ENCODE peak calls at places on chromosomes 16 and 17, in ten cellular contexts. One of them, this sample, is unnamed. For H3K9me3, the result is how much of the 10 kb centered on the place peaks cover.

GRCh38 chr16:24670623-24671454 is 58.6 kb upstream of the TNRC6A start:
- DNase-seq in IMR-90: peak
- DNase-seq in naive thymus-derived CD4-positive, alpha-beta T cell: no peak
- DNase-seq in colonic mucosa: peak
- DNase-seq in H9: peak
- DNase-seq in tibial artery: peak
- DNase-seq in transverse colon: peak
- DNase-seq in AG04450: no peak
- DNase-seq in prostate gland: no peak
- DNase-seq in ovary: peak
- DNase-seq in this sample: peak

GRCh38 chr17:14303343-14304221 is 2.7 kb downstream of the HS3ST3B1 start:
- DNase-seq in IMR-90: no peak
- DNase-seq in naive thymus-derived CD4-positive, alpha-beta T cell: peak
- DNase-seq in colonic mucosa: no peak
- DNase-seq in H9: peak
- DNase-seq in tibial artery: no peak
- DNase-seq in transverse colon: no peak
- DNase-seq in AG04450: no peak
- DNase-seq in prostate gland: no peak
- DNase-seq in ovary: no peak
- DNase-seq in this sample: no peak

GRCh38 chr16:71628810-71629209 is 2.8 kb downstream of the MARVELD3 start:
- DNase-seq in IMR-90: no peak
- DNase-seq in naive thymus-derived CD4-positive, alpha-beta T cell: no peak
- DNase-seq in colonic mucosa: no peak
- DNase-seq in H9: no peak
- DNase-seq in tibial artery: no peak
- DNase-seq in transverse colon: no peak
- DNase-seq in AG04450: no peak
- DNase-seq in prostate gland: no peak
- DNase-seq in ovary: no peak
- DNase-seq in this sample: no peak

GRCh38 chr16:87874639-87875472 is 5.5 kb upstream of the SLC7A5 start:
- DNase-seq in IMR-90: no peak
- DNase-seq in naive thymus-derived CD4-positive, alpha-beta T cell: no peak
- DNase-seq in colonic mucosa: no peak
- DNase-seq in H9: peak
- DNase-seq in tibial artery: no peak
- DNase-seq in transverse colon: no peak
- DNase-seq in AG04450: no peak
- DNase-seq in prostate gland: no peak
- DNase-seq in ovary: no peak
- DNase-seq in this sample: no peak

GRCh38 chr17:35345926-35346771 is 27.3 kb downstream of the SLFN11 start:
- DNase-seq in IMR-90: peak
- DNase-seq in naive thymus-derived CD4-positive, alpha-beta T cell: peak
- DNase-seq in colonic mucosa: peak
- DNase-seq in H9: peak
- DNase-seq in tibial artery: peak
- DNase-seq in transverse colon: peak
- DNase-seq in AG04450: no peak
- DNase-seq in prostate gland: peak
- DNase-seq in ovary: peak
- DNase-seq in this sample: peak

GRCh38 chr17:4087911-4088693 is 54.7 kb downstream of the ZZEF1 start:
- DNase-seq in IMR-90: peak
- DNase-seq in naive thymus-derived CD4-positive, alpha-beta T cell: no peak
- DNase-seq in colonic mucosa: no peak
- DNase-seq in H9: no peak
- DNase-seq in tibial artery: no peak
- DNase-seq in transverse colon: no peak
- DNase-seq in AG04450: no peak
- DNase-seq in prostate gland: no peak
- DNase-seq in ovary: no peak
- DNase-seq in this sample: peak

GRCh38 chr16:46972429-46972970 is 974 bp downstream of the DNAJA2 start:
- DNase-seq in IMR-90: peak
- DNase-seq in naive thymus-derived CD4-positive, alpha-beta T cell: peak
- DNase-seq in colonic mucosa: no peak
- DNase-seq in H9: no peak
- DNase-seq in tibial artery: no peak
- DNase-seq in transverse colon: no peak
- DNase-seq in AG04450: no peak
- DNase-seq in prostate gland: no peak
- DNase-seq in ovary: no peak
- DNase-seq in this sample: no peak

GRCh38 chr17:42405963-42406495 is 17.0 kb downstream of the CAVIN1 start:
- DNase-seq in IMR-90: peak
- DNase-seq in naive thymus-derived CD4-positive, alpha-beta T cell: peak
- DNase-seq in colonic mucosa: peak
- DNase-seq in H9: peak
- DNase-seq in tibial artery: peak
- DNase-seq in transverse colon: peak
- DNase-seq in AG04450: no peak
- DNase-seq in prostate gland: peak
- DNase-seq in ovary: peak
- DNase-seq in this sample: peak

GRCh38 chr17:8862213-8863056 is 5.0 kb downstream of the PIK3R6 start:
- DNase-seq in IMR-90: no peak
- DNase-seq in naive thymus-derived CD4-positive, alpha-beta T cell: no peak
- DNase-seq in colonic mucosa: no peak
- DNase-seq in H9: peak
- DNase-seq in tibial artery: no peak
- DNase-seq in transverse colon: no peak
- DNase-seq in AG04450: no peak
- DNase-seq in prostate gland: no peak
- DNase-seq in ovary: no peak
- DNase-seq in this sample: no peak

GRCh38 chr17:37060966-37061365 is 112.2 kb downstream of the AATF start:
- DNase-seq in IMR-90: no peak
- DNase-seq in naive thymus-derived CD4-positive, alpha-beta T cell: no peak
- DNase-seq in colonic mucosa: no peak
- DNase-seq in H9: no peak
- DNase-seq in tibial artery: no peak
- DNase-seq in transverse colon: no peak
- DNase-seq in AG04450: no peak
- DNase-seq in prostate gland: no peak
- DNase-seq in ovary: no peak
- DNase-seq in this sample: no peak

GRCh38 chr17:57892820-57893595 is 43.2 kb upstream of the MRPS23 start:
- DNase-seq in IMR-90: peak
- DNase-seq in naive thymus-derived CD4-positive, alpha-beta T cell: no peak
- DNase-seq in colonic mucosa: peak
- DNase-seq in H9: peak
- DNase-seq in tibial artery: peak
- DNase-seq in transverse colon: peak
- DNase-seq in AG04450: peak
- DNase-seq in prostate gland: peak
- DNase-seq in ovary: peak
- DNase-seq in this sample: peak

GRCh38 chr16:72244853-72245252 is 72.9 kb upstream of the PMFBP1 start:
- DNase-seq in IMR-90: no peak
- DNase-seq in naive thymus-derived CD4-positive, alpha-beta T cell: no peak
- DNase-seq in colonic mucosa: no peak
- DNase-seq in H9: no peak
- DNase-seq in tibial artery: no peak
- DNase-seq in transverse colon: no peak
- DNase-seq in AG04450: no peak
- DNase-seq in prostate gland: no peak
- DNase-seq in ovary: no peak
- DNase-seq in this sample: no peak

GRCh38 chr16:19994771-19995170 is 78.9 kb downstream of the GPR139 start:
- DNase-seq in IMR-90: no peak
- DNase-seq in naive thymus-derived CD4-positive, alpha-beta T cell: no peak
- DNase-seq in colonic mucosa: no peak
- DNase-seq in H9: no peak
- DNase-seq in tibial artery: no peak
- DNase-seq in transverse colon: no peak
- DNase-seq in AG04450: no peak
- DNase-seq in prostate gland: no peak
- DNase-seq in ovary: no peak
- DNase-seq in this sample: no peak

DNA sequence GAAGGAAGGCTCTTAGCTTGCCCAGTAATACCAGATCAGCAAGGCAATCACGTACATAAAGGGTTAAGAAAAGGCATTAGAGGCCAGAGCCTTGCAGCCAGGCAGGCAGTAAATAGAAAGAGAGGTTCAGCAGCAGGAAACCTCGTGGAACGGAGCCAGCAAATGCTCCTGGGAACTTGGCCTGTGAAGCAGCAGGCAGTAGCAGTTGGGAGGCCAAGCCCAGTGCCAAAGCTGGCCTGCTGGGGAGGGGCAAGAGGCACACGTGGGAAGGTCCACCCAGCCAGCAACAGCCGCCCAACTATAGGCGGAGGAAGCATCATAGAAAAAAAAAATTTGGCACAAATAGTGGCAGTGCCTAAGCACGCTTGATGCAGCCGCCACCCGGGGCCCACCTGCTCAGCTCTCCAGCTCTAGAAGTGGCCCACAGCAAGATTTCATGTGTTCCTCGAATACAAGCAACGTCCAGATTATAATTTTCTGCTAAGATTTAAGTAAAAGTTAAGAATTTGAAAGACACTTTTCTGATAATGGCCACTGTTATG is 2339.5 kb downstream of the TP53TG3F start:
- DNase-seq in IMR-90: no peak
- DNase-seq in naive thymus-derived CD4-positive, alpha-beta T cell: no peak
- DNase-seq in colonic mucosa: no peak
- DNase-seq in H9: no peak
- DNase-seq in tibial artery: no peak
- DNase-seq in transverse colon: no peak
- DNase-seq in AG04450: no peak
- DNase-seq in prostate gland: no peak
- DNase-seq in ovary: no peak
- DNase-seq in this sample: no peak
- H3K9me3 ChIP-seq in IMR-90: under half
- H3K9me3 ChIP-seq in naive thymus-derived CD4-positive, alpha-beta T cell: under half
- H3K9me3 ChIP-seq in colonic mucosa: under half
- H3K9me3 ChIP-seq in H9: half or more
- H3K9me3 ChIP-seq in tibial artery: under half
- H3K9me3 ChIP-seq in transverse colon: under half
- H3K9me3 ChIP-seq in AG04450: under half
- H3K9me3 ChIP-seq in prostate gland: under half
- H3K9me3 ChIP-seq in ovary: under half
- H3K9me3 ChIP-seq in this sample: under half

GRCh38 chr16:63883091-63883490 is 1238.8 kb downstream of the CDH11 start:
- DNase-seq in IMR-90: no peak
- DNase-seq in naive thymus-derived CD4-positive, alpha-beta T cell: no peak
- DNase-seq in colonic mucosa: no peak
- DNase-seq in H9: no peak
- DNase-seq in tibial artery: no peak
- DNase-seq in transverse colon: no peak
- DNase-seq in AG04450: no peak
- DNase-seq in prostate gland: no peak
- DNase-seq in ovary: no peak
- DNase-seq in this sample: no peak
- H3K9me3 ChIP-seq in IMR-90: under half
- H3K9me3 ChIP-seq in naive thymus-derived CD4-positive, alpha-beta T cell: under half
- H3K9me3 ChIP-seq in colonic mucosa: under half
- H3K9me3 ChIP-seq in H9: under half
- H3K9me3 ChIP-seq in tibial artery: under half
- H3K9me3 ChIP-seq in transverse colon: under half
- H3K9me3 ChIP-seq in AG04450: under half
- H3K9me3 ChIP-seq in prostate gland: under half
- H3K9me3 ChIP-seq in ovary: under half
- H3K9me3 ChIP-seq in this sample: under half

GRCh38 chr17:82952019-82952418 is 112.2 kb upstream of the ZNF750 start:
- DNase-seq in IMR-90: no peak
- DNase-seq in naive thymus-derived CD4-positive, alpha-beta T cell: no peak
- DNase-seq in colonic mucosa: no peak
- DNase-seq in H9: no peak
- DNase-seq in tibial artery: no peak
- DNase-seq in transverse colon: no peak
- DNase-seq in AG04450: no peak
- DNase-seq in prostate gland: no peak
- DNase-seq in ovary: peak
- DNase-seq in this sample: no peak
- H3K9me3 ChIP-seq in IMR-90: under half
- H3K9me3 ChIP-seq in naive thymus-derived CD4-positive, alpha-beta T cell: under half
- H3K9me3 ChIP-seq in colonic mucosa: under half
- H3K9me3 ChIP-seq in H9: half or more
- H3K9me3 ChIP-seq in tibial artery: under half
- H3K9me3 ChIP-seq in transverse colon: under half
- H3K9me3 ChIP-seq in AG04450: half or more
- H3K9me3 ChIP-seq in prostate gland: under half
- H3K9me3 ChIP-seq in ovary: under half
- H3K9me3 ChIP-seq in this sample: under half

DNA sequence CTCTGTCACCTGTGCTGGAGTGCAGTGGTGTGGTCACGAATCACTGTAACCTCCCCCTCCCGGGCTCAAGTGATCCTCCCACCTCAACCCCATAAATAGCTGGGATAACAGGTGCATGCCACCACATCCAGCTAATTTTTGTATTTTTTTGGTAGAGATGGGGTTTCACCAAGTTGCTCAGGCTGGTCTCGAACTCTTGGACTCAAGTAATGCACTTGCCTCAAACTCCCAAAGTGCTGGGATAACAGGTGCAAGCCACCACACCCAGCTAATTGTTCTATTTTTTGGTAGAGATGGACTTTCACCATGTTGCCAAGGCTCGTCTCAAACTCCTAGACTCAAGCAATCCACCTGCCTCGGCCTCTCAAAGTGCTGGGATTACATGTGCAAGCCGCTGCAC is 86.5 kb downstream of the STH start:
- DNase-seq in IMR-90: no peak
- DNase-seq in naive thymus-derived CD4-positive, alpha-beta T cell: no peak
- DNase-seq in colonic mucosa: no peak
- DNase-seq in H9: no peak
- DNase-seq in tibial artery: no peak
- DNase-seq in transverse colon: no peak
- DNase-seq in AG04450: no peak
- DNase-seq in prostate gland: no peak
- DNase-seq in ovary: no peak
- DNase-seq in this sample: no peak
- H3K9me3 ChIP-seq in IMR-90: under half
- H3K9me3 ChIP-seq in naive thymus-derived CD4-positive, alpha-beta T cell: under half
- H3K9me3 ChIP-seq in colonic mucosa: under half
- H3K9me3 ChIP-seq in H9: under half
- H3K9me3 ChIP-seq in tibial artery: under half
- H3K9me3 ChIP-seq in transverse colon: under half
- H3K9me3 ChIP-seq in AG04450: under half
- H3K9me3 ChIP-seq in prostate gland: under half
- H3K9me3 ChIP-seq in ovary: under half
- H3K9me3 ChIP-seq in this sample: under half

This sample was measured in adrenal gland.